ENCODE peak calls at places on chromosomes 11 and 22, in six cellular contexts. One of them, this sample, is unnamed.

GRCh38 chr11:113881856-113882255 is 6.5 kb upstream of the USP28 start:
- DNase-seq in ovary: no peak
- DNase-seq in HCT116: no peak
- DNase-seq in body of pancreas: no peak
- DNase-seq in tibial nerve: no peak
- DNase-seq in heart left ventricle: no peak
- DNase-seq in this sample: no peak

GRCh38 chr11:74299000-74299399 is 12.4 kb downstream of the P4HA3 start:
- DNase-seq in ovary: no peak
- DNase-seq in HCT116: no peak
- DNase-seq in body of pancreas: no peak
- DNase-seq in tibial nerve: no peak
- DNase-seq in heart left ventricle: no peak
- DNase-seq in this sample: no peak

GRCh38 chr11:16410479-16410878 is 54.1 kb upstream of the SOX6 start:
- DNase-seq in ovary: no peak
- DNase-seq in HCT116: no peak
- DNase-seq in body of pancreas: no peak
- DNase-seq in tibial nerve: no peak
- DNase-seq in heart left ventricle: no peak
- DNase-seq in this sample: no peak

GRCh38 chr11:13105237-13105844 is 96.2 kb downstream of the RASSF10 start:
- DNase-seq in ovary: peak; percentile 18
- DNase-seq in HCT116: no peak
- DNase-seq in body of pancreas: peak; percentile 37
- DNase-seq in tibial nerve: no peak
- DNase-seq in heart left ventricle: no peak
- DNase-seq in this sample: no peak

GRCh38 chr11:1024597-1025409 is 11.7 kb downstream of the MUC6 start:
- DNase-seq in ovary: no peak
- DNase-seq in HCT116: no peak
- DNase-seq in body of pancreas: no peak
- DNase-seq in tibial nerve: no peak
- DNase-seq in heart left ventricle: no peak
- DNase-seq in this sample: no peak

GRCh38 chr11:119169272-119169719 is 771 bp downstream of the NLRX1 start:
- DNase-seq in ovary: no peak
- DNase-seq in HCT116: peak; percentile 53
- DNase-seq in body of pancreas: peak; percentile 66
- DNase-seq in tibial nerve: no peak
- DNase-seq in heart left ventricle: peak; percentile 66
- DNase-seq in this sample: no peak

GRCh38 chr11:57133616-57134015 is 48.1 kb upstream of the LRRC55 start:
- DNase-seq in ovary: no peak
- DNase-seq in HCT116: no peak
- DNase-seq in body of pancreas: no peak
- DNase-seq in tibial nerve: no peak
- DNase-seq in heart left ventricle: no peak
- DNase-seq in this sample: no peak

GRCh38 chr22:38777087-38777671 is 16.8 kb downstream of the DNAL4 start:
- DNase-seq in ovary: no peak
- DNase-seq in HCT116: no peak
- DNase-seq in body of pancreas: no peak
- DNase-seq in tibial nerve: no peak
- DNase-seq in heart left ventricle: peak; percentile 65
- DNase-seq in this sample: no peak

GRCh38 chr11:132395434-132395833 is 1025.0 kb downstream of the NTM start:
- DNase-seq in ovary: no peak
- DNase-seq in HCT116: no peak
- DNase-seq in body of pancreas: no peak
- DNase-seq in tibial nerve: no peak
- DNase-seq in heart left ventricle: no peak
- DNase-seq in this sample: no peak

DNA sequence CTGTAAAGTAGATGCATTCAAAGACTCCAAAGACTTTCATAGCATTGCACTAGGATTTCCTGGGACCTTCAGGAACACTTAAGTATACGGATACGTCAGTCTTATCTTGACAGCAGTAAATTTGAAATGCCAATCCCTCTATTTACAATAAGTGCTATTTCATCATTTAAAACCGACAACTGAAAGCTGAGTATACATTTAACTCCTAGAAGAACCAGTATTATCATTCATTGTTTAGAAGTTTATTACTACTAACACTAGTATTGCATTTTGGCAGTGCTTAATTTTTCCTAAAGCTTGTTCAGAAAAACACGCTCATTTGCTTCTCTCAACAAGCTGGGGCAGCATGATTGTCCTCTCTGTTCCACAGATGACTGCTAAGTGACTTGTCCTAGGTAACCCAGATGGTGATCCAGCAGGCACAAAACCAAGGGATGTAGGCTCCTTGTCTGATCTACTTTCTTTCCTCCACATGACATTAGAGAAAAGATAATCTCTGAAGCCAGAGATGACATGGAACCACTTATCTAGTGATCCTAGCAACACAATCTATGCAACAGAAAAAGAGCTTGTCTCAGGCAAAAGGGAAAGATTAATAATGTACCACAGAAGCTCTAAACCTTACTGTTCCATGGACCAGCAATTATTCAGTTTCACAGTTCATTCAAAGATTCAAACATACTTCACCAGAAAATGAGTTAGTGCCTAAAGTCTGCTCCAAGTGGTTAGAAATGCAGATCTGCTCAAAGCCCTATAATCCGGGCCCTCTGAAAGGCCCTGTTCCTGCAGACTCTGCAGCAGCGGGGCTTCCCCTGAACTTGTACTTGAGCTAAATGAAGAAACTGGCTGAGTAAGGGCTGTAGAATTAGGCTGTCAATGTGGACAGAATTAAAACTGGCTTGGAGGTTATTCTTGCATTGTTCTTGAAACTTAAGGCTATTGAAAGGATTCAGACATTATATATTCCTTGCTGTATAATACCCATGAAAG is 5.2 kb downstream of the MAML2 start:
- DNase-seq in ovary: no peak
- DNase-seq in HCT116: no peak
- DNase-seq in body of pancreas: no peak
- DNase-seq in tibial nerve: no peak
- DNase-seq in heart left ventricle: no peak
- DNase-seq in this sample: no peak
- H3K27ac ChIP-seq in ovary: no peak overlapping the region
- H3K27ac ChIP-seq in HCT116: no peak overlapping the region
- H3K27ac ChIP-seq in body of pancreas: no peak overlapping the region
- H3K27ac ChIP-seq in tibial nerve: peak overlapping the region; percentile 83
- H3K27ac ChIP-seq in heart left ventricle: no peak overlapping the region
- H3K27ac ChIP-seq in this sample: peak overlapping the region; percentile 94

DNA sequence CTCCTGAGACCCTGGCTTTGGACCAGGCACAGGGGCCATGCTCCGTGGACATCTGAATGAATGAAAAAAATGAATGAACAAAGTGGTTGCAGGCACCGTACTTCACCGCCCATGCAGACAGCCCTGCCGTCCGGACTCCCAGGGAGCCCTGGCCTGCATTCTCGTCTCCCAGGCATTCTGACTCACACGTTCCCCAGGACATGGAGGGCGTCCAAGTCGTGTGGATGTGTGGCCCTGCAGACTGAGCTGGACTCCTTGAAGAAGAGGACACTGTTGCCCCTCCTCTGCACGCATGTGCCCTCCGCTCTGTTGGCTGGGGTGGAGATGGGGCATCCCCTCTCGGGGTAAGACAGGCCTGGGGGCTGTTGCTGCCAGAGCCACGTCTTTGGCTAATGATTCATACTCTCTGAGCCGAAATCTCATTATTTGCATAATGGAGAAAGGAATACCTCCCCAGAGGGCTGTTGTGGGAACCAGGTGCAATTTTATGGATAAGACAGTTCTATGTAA is 49.7 kb downstream of the RTL6 start:
- DNase-seq in ovary: peak; percentile 72
- DNase-seq in HCT116: no peak
- DNase-seq in body of pancreas: peak; percentile 37
- DNase-seq in tibial nerve: peak; percentile 29
- DNase-seq in heart left ventricle: peak; percentile 78
- DNase-seq in this sample: peak; percentile 25
- TF ChIP-seq POLR2A in ovary: no peak
- TF ChIP-seq POLR2A in HCT116: no peak
- TF ChIP-seq POLR2A in body of pancreas: no peak
- TF ChIP-seq POLR2A in tibial nerve: no peak
- TF ChIP-seq POLR2A in heart left ventricle: no peak
- TF ChIP-seq POLR2A in this sample: no peak

DNA sequence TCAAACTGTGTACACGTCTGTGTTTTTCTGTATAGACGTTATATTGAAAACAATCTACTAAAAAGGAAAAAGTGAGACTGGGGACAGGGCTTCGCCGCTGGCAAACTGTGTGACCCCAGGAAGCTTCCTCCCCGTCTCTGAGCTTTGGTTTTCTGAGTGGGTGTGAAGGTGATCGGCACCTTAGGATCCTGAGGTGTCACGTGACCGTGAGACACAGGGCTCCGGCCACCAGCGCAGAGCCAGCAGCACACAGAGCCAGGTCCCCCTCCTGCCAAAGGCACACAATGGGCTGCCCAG is 32.0 kb downstream of the KIAA0930 start:
- DNase-seq in ovary: no peak
- DNase-seq in HCT116: no peak
- DNase-seq in body of pancreas: no peak
- DNase-seq in tibial nerve: no peak
- DNase-seq in heart left ventricle: no peak
- DNase-seq in this sample: no peak
- H3K27ac ChIP-seq in ovary: no peak overlapping the region
- H3K27ac ChIP-seq in HCT116: no peak overlapping the region
- H3K27ac ChIP-seq in body of pancreas: peak overlapping the region; percentile 36
- H3K27ac ChIP-seq in tibial nerve: no peak overlapping the region
- H3K27ac ChIP-seq in heart left ventricle: no peak overlapping the region
- H3K27ac ChIP-seq in this sample: no peak overlapping the region

GRCh38 chr22:33962409-33962808 is 42.1 kb upstream of the LARGE1 start:
- DNase-seq in ovary: no peak
- DNase-seq in HCT116: no peak
- DNase-seq in body of pancreas: no peak
- DNase-seq in tibial nerve: no peak
- DNase-seq in heart left ventricle: no peak
- DNase-seq in this sample: no peak

GRCh38 chr22:33952776-33953175 is 32.5 kb upstream of the LARGE1 start:
- DNase-seq in ovary: no peak
- DNase-seq in HCT116: no peak
- DNase-seq in body of pancreas: no peak
- DNase-seq in tibial nerve: no peak
- DNase-seq in heart left ventricle: no peak
- DNase-seq in this sample: no peak

GRCh38 chr22:33958741-33959140 is 38.5 kb upstream of the LARGE1 start:
- DNase-seq in ovary: no peak
- DNase-seq in HCT116: no peak
- DNase-seq in body of pancreas: no peak
- DNase-seq in tibial nerve: no peak
- DNase-seq in heart left ventricle: no peak
- DNase-seq in this sample: no peak

DNA sequence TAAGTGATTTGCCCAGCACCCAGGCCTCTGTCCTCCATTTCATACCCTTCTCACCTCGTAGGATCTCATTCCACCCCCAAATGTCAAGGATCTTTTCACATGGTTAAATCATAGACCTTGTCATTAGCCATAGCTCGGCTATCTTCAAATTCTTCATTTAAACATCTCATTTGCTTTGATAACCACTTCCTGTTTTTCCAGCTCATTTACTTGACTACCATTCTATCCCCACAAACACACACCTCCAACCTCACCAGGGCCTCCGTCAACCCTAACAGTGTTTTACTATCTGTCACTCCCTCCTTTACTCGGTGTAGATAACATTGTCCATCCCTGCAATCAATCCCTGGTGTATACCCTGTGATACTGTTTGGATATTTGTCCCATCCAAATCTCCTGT is 36.8 kb upstream of the LARGE1 start:
- DNase-seq in ovary: no peak
- DNase-seq in HCT116: no peak
- DNase-seq in body of pancreas: no peak
- DNase-seq in tibial nerve: no peak
- DNase-seq in heart left ventricle: no peak
- DNase-seq in this sample: no peak
- TF ChIP-seq POLR2A in ovary: no peak
- TF ChIP-seq POLR2A in HCT116: no peak
- TF ChIP-seq POLR2A in body of pancreas: no peak
- TF ChIP-seq POLR2A in tibial nerve: no peak
- TF ChIP-seq POLR2A in heart left ventricle: no peak
- TF ChIP-seq POLR2A in this sample: no peak

DNA sequence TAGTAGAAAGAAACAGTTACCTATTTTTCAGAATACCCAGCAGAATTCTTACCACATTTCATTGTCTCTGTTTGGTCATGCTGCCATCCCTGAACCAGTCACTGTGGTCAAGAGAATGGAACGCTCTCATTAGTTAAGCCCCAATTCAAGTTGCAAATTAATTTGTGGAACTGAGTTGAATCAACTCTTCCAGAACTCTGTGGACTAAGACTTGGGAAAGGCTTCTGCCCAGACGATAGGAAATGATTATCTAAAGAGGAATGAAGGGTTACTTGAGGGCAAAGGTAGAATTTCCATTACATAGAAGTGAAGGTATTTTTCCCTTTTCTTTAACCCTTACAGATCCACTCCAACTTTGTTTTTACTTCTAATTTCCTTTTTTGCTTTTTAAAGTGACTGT is 286.4 kb downstream of the DYNC2H1 start:
- DNase-seq in ovary: no peak
- DNase-seq in HCT116: no peak
- DNase-seq in body of pancreas: no peak
- DNase-seq in tibial nerve: no peak
- DNase-seq in heart left ventricle: no peak
- DNase-seq in this sample: no peak
- H3K27ac ChIP-seq in ovary: no peak overlapping the region
- H3K27ac ChIP-seq in HCT116: no peak overlapping the region
- H3K27ac ChIP-seq in body of pancreas: no peak overlapping the region
- H3K27ac ChIP-seq in tibial nerve: no peak overlapping the region
- H3K27ac ChIP-seq in heart left ventricle: no peak overlapping the region
- H3K27ac ChIP-seq in this sample: no peak overlapping the region